ENCODE peak calls at places on chromosomes 11 and 22, in six cellular contexts. One of them, this sample, is unnamed.

GRCh38 chr11:44825058-44825795 is 98.5 kb downstream of the TSPAN18 start:
- DNase-seq in PC-3: no peak
- DNase-seq in choroid plexus epithelial cell: no peak
- DNase-seq in upper lobe of right lung: peak
- DNase-seq in AG09309: no peak
- DNase-seq in stimulated activated CD4-positive, alpha-beta T cell treated with anti-CD3 and anti-CD28 coated beads, Interleukin-15, amount 100 ng/mL, for 1 hour: no peak
- DNase-seq in this sample: no peak

GRCh38 chr11:102853956-102854355 is 10.5 kb upstream of the MMP3 start:
- DNase-seq in PC-3: no peak
- DNase-seq in choroid plexus epithelial cell: no peak
- DNase-seq in upper lobe of right lung: no peak
- DNase-seq in AG09309: no peak
- DNase-seq in stimulated activated CD4-positive, alpha-beta T cell treated with anti-CD3 and anti-CD28 coated beads, Interleukin-15, amount 100 ng/mL, for 1 hour: no peak
- DNase-seq in this sample: no peak

GRCh38 chr11:45332486-45332934 is 46.4 kb upstream of the SYT13 start:
- DNase-seq in PC-3: no peak
- DNase-seq in choroid plexus epithelial cell: peak
- DNase-seq in upper lobe of right lung: no peak
- DNase-seq in AG09309: no peak
- DNase-seq in stimulated activated CD4-positive, alpha-beta T cell treated with anti-CD3 and anti-CD28 coated beads, Interleukin-15, amount 100 ng/mL, for 1 hour: no peak
- DNase-seq in this sample: no peak

GRCh38 chr22:48752451-48753380 is 1075.0 kb downstream of the BRD1 start:
- DNase-seq in PC-3: no peak
- DNase-seq in choroid plexus epithelial cell: no peak
- DNase-seq in upper lobe of right lung: no peak
- DNase-seq in AG09309: no peak
- DNase-seq in stimulated activated CD4-positive, alpha-beta T cell treated with anti-CD3 and anti-CD28 coated beads, Interleukin-15, amount 100 ng/mL, for 1 hour: no peak
- DNase-seq in this sample: no peak

GRCh38 chr22:24703101-24703500 is 71.4 kb downstream of the PIWIL3 start:
- DNase-seq in PC-3: no peak
- DNase-seq in choroid plexus epithelial cell: peak
- DNase-seq in upper lobe of right lung: no peak
- DNase-seq in AG09309: no peak
- DNase-seq in stimulated activated CD4-positive, alpha-beta T cell treated with anti-CD3 and anti-CD28 coated beads, Interleukin-15, amount 100 ng/mL, for 1 hour: no peak
- DNase-seq in this sample: no peak

GRCh38 chr22:28983788-28984441 is 77.7 kb downstream of the C22orf31 start:
- DNase-seq in PC-3: peak
- DNase-seq in choroid plexus epithelial cell: peak
- DNase-seq in upper lobe of right lung: no peak
- DNase-seq in AG09309: no peak
- DNase-seq in stimulated activated CD4-positive, alpha-beta T cell treated with anti-CD3 and anti-CD28 coated beads, Interleukin-15, amount 100 ng/mL, for 1 hour: no peak
- DNase-seq in this sample: no peak

GRCh38 chr22:32050678-32051515 is 7.8 kb downstream of the SLC5A1 start:
- DNase-seq in PC-3: peak
- DNase-seq in choroid plexus epithelial cell: peak
- DNase-seq in upper lobe of right lung: no peak
- DNase-seq in AG09309: peak
- DNase-seq in stimulated activated CD4-positive, alpha-beta T cell treated with anti-CD3 and anti-CD28 coated beads, Interleukin-15, amount 100 ng/mL, for 1 hour: no peak
- DNase-seq in this sample: no peak

GRCh38 chr11:9231848-9232177 is 33.3 kb downstream of the DENND5A start:
- DNase-seq in PC-3: no peak
- DNase-seq in choroid plexus epithelial cell: peak
- DNase-seq in upper lobe of right lung: no peak
- DNase-seq in AG09309: no peak
- DNase-seq in stimulated activated CD4-positive, alpha-beta T cell treated with anti-CD3 and anti-CD28 coated beads, Interleukin-15, amount 100 ng/mL, for 1 hour: no peak
- DNase-seq in this sample: no peak

GRCh38 chr11:119107538-119108150 is 500 bp downstream of the C2CD2L start:
- DNase-seq in PC-3: no peak
- DNase-seq in choroid plexus epithelial cell: no peak
- DNase-seq in upper lobe of right lung: peak
- DNase-seq in AG09309: no peak
- DNase-seq in stimulated activated CD4-positive, alpha-beta T cell treated with anti-CD3 and anti-CD28 coated beads, Interleukin-15, amount 100 ng/mL, for 1 hour: no peak
- DNase-seq in this sample: peak

GRCh38 chr22:42114721-42115120 is 15.9 kb downstream of the CYP2D6 start:
- DNase-seq in PC-3: peak
- DNase-seq in choroid plexus epithelial cell: peak
- DNase-seq in upper lobe of right lung: no peak
- DNase-seq in AG09309: no peak
- DNase-seq in stimulated activated CD4-positive, alpha-beta T cell treated with anti-CD3 and anti-CD28 coated beads, Interleukin-15, amount 100 ng/mL, for 1 hour: no peak
- DNase-seq in this sample: no peak

GRCh38 chr11:66268953-66269906 is 791 bp downstream of the RAB1B start:
- DNase-seq in PC-3: peak
- DNase-seq in choroid plexus epithelial cell: peak
- DNase-seq in upper lobe of right lung: peak
- DNase-seq in AG09309: no peak
- DNase-seq in stimulated activated CD4-positive, alpha-beta T cell treated with anti-CD3 and anti-CD28 coated beads, Interleukin-15, amount 100 ng/mL, for 1 hour: no peak
- DNase-seq in this sample: no peak

GRCh38 chr11:33040862-33041453 is 1.6 kb downstream of the TCP11L1 start:
- DNase-seq in PC-3: no peak
- DNase-seq in choroid plexus epithelial cell: no peak
- DNase-seq in upper lobe of right lung: no peak
- DNase-seq in AG09309: no peak
- DNase-seq in stimulated activated CD4-positive, alpha-beta T cell treated with anti-CD3 and anti-CD28 coated beads, Interleukin-15, amount 100 ng/mL, for 1 hour: no peak
- DNase-seq in this sample: no peak

GRCh38 chr11:12161137-12161536 is 50.7 kb downstream of the MICAL2 start:
- DNase-seq in PC-3: no peak
- DNase-seq in choroid plexus epithelial cell: no peak
- DNase-seq in upper lobe of right lung: peak
- DNase-seq in AG09309: no peak
- DNase-seq in stimulated activated CD4-positive, alpha-beta T cell treated with anti-CD3 and anti-CD28 coated beads, Interleukin-15, amount 100 ng/mL, for 1 hour: no peak
- DNase-seq in this sample: no peak

GRCh38 chr11:47377571-47378010 is 756 bp downstream of the SPI1 start:
- DNase-seq in PC-3: no peak
- DNase-seq in choroid plexus epithelial cell: no peak
- DNase-seq in upper lobe of right lung: peak
- DNase-seq in AG09309: no peak
- DNase-seq in stimulated activated CD4-positive, alpha-beta T cell treated with anti-CD3 and anti-CD28 coated beads, Interleukin-15, amount 100 ng/mL, for 1 hour: no peak
- DNase-seq in this sample: no peak

GRCh38 chr22:29710922-29711593 is 8.7 kb upstream of the CABP7 start:
- DNase-seq in PC-3: no peak
- DNase-seq in choroid plexus epithelial cell: no peak
- DNase-seq in upper lobe of right lung: no peak
- DNase-seq in AG09309: no peak
- DNase-seq in stimulated activated CD4-positive, alpha-beta T cell treated with anti-CD3 and anti-CD28 coated beads, Interleukin-15, amount 100 ng/mL, for 1 hour: no peak
- DNase-seq in this sample: no peak

GRCh38 chr22:20567993-20568417 is 60.6 kb downstream of the MED15 start:
- DNase-seq in PC-3: peak
- DNase-seq in choroid plexus epithelial cell: peak
- DNase-seq in upper lobe of right lung: peak
- DNase-seq in AG09309: no peak
- DNase-seq in stimulated activated CD4-positive, alpha-beta T cell treated with anti-CD3 and anti-CD28 coated beads, Interleukin-15, amount 100 ng/mL, for 1 hour: no peak
- DNase-seq in this sample: no peak

GRCh38 chr22:25134028-25134427 is 65.6 kb upstream of the CRYBB3 start:
- DNase-seq in PC-3: peak
- DNase-seq in choroid plexus epithelial cell: no peak
- DNase-seq in upper lobe of right lung: no peak
- DNase-seq in AG09309: no peak
- DNase-seq in stimulated activated CD4-positive, alpha-beta T cell treated with anti-CD3 and anti-CD28 coated beads, Interleukin-15, amount 100 ng/mL, for 1 hour: no peak
- DNase-seq in this sample: no peak

GRCh38 chr11:19697721-19698121 is 14.9 kb upstream of the NAV2 start:
- DNase-seq in PC-3: no peak
- DNase-seq in choroid plexus epithelial cell: peak
- DNase-seq in upper lobe of right lung: no peak
- DNase-seq in AG09309: no peak
- DNase-seq in stimulated activated CD4-positive, alpha-beta T cell treated with anti-CD3 and anti-CD28 coated beads, Interleukin-15, amount 100 ng/mL, for 1 hour: no peak
- DNase-seq in this sample: no peak

GRCh38 chr22:46806789-46807188 is 44.3 kb downstream of the TBC1D22A start:
- DNase-seq in PC-3: no peak
- DNase-seq in choroid plexus epithelial cell: no peak
- DNase-seq in upper lobe of right lung: no peak
- DNase-seq in AG09309: no peak
- DNase-seq in stimulated activated CD4-positive, alpha-beta T cell treated with anti-CD3 and anti-CD28 coated beads, Interleukin-15, amount 100 ng/mL, for 1 hour: no peak
- DNase-seq in this sample: no peak

GRCh38 chr11:35275808-35276170 is 136.8 kb downstream of the CD44 start:
- DNase-seq in PC-3: no peak
- DNase-seq in choroid plexus epithelial cell: no peak
- DNase-seq in upper lobe of right lung: no peak
- DNase-seq in AG09309: no peak
- DNase-seq in stimulated activated CD4-positive, alpha-beta T cell treated with anti-CD3 and anti-CD28 coated beads, Interleukin-15, amount 100 ng/mL, for 1 hour: no peak
- DNase-seq in this sample: no peak

GRCh38 chr11:125593113-125593761 is 585 bp downstream of the STT3A start:
- DNase-seq in PC-3: peak
- DNase-seq in choroid plexus epithelial cell: peak
- DNase-seq in upper lobe of right lung: no peak
- DNase-seq in AG09309: no peak
- DNase-seq in stimulated activated CD4-positive, alpha-beta T cell treated with anti-CD3 and anti-CD28 coated beads, Interleukin-15, amount 100 ng/mL, for 1 hour: no peak
- DNase-seq in this sample: no peak

GRCh38 chr22:41928416-41929157 is 2.0 kb upstream of the TNFRSF13C start:
- DNase-seq in PC-3: no peak
- DNase-seq in choroid plexus epithelial cell: no peak
- DNase-seq in upper lobe of right lung: no peak
- DNase-seq in AG09309: no peak
- DNase-seq in stimulated activated CD4-positive, alpha-beta T cell treated with anti-CD3 and anti-CD28 coated beads, Interleukin-15, amount 100 ng/mL, for 1 hour: no peak
- DNase-seq in this sample: no peak

GRCh38 chr11:12123799-12124198 is 13.4 kb downstream of the MICAL2 start:
- DNase-seq in PC-3: no peak
- DNase-seq in choroid plexus epithelial cell: peak
- DNase-seq in upper lobe of right lung: no peak
- DNase-seq in AG09309: no peak
- DNase-seq in stimulated activated CD4-positive, alpha-beta T cell treated with anti-CD3 and anti-CD28 coated beads, Interleukin-15, amount 100 ng/mL, for 1 hour: no peak
- DNase-seq in this sample: no peak

GRCh38 chr11:14414470-14415461 is 55.8 kb upstream of the RRAS2 start:
- DNase-seq in PC-3: no peak
- DNase-seq in choroid plexus epithelial cell: peak
- DNase-seq in upper lobe of right lung: no peak
- DNase-seq in AG09309: no peak
- DNase-seq in stimulated activated CD4-positive, alpha-beta T cell treated with anti-CD3 and anti-CD28 coated beads, Interleukin-15, amount 100 ng/mL, for 1 hour: peak
- DNase-seq in this sample: no peak

GRCh38 chr22:19085233-19086043 is 36.8 kb downstream of the DGCR2 start:
- DNase-seq in PC-3: peak
- DNase-seq in choroid plexus epithelial cell: peak
- DNase-seq in upper lobe of right lung: peak
- DNase-seq in AG09309: no peak
- DNase-seq in stimulated activated CD4-positive, alpha-beta T cell treated with anti-CD3 and anti-CD28 coated beads, Interleukin-15, amount 100 ng/mL, for 1 hour: no peak
- DNase-seq in this sample: no peak

GRCh38 chr11:134463716-134464115 is 51.7 kb upstream of the B3GAT1 start:
- DNase-seq in PC-3: no peak
- DNase-seq in choroid plexus epithelial cell: no peak
- DNase-seq in upper lobe of right lung: no peak
- DNase-seq in AG09309: no peak
- DNase-seq in stimulated activated CD4-positive, alpha-beta T cell treated with anti-CD3 and anti-CD28 coated beads, Interleukin-15, amount 100 ng/mL, for 1 hour: no peak
- DNase-seq in this sample: no peak

GRCh38 chr22:37781434-37782059 is 26.2 kb upstream of the GCAT start:
- DNase-seq in PC-3: peak
- DNase-seq in choroid plexus epithelial cell: peak
- DNase-seq in upper lobe of right lung: no peak
- DNase-seq in AG09309: no peak
- DNase-seq in stimulated activated CD4-positive, alpha-beta T cell treated with anti-CD3 and anti-CD28 coated beads, Interleukin-15, amount 100 ng/mL, for 1 hour: no peak
- DNase-seq in this sample: no peak